ENCODE peak calls at places on chromosomes 2 and 18, in four cellular contexts. W, I, R and G are unnamed samples.

GRCh38 chr18:62631173-62631572 is 84.2 kb upstream of the PHLPP1 start:
- DNase-seq in R (no peak), W (no peak), I (no peak), G (no peak)

GRCh38 chr18:40413160-40413559 is 1541.9 kb upstream of the PIK3C3 start:
- DNase-seq in W (peak; percentile 65), I (no peak), R (no peak), G (peak; percentile 2)

GRCh38 chr2:20613342-20613916 is 37.5 kb downstream of the HS1BP3 start:
- DNase-seq in I (peak; percentile 9), W (no peak), R (peak; percentile 53), G (no peak)

GRCh38 chr2:110713508-110714362 is 18.6 kb upstream of the ACOXL start:
- DNase-seq in R (no peak), I (no peak), W (no peak), G (no peak)

GRCh38 chr2:170582313-170582712 is 132.8 kb upstream of the SP5 start:
- DNase-seq in W (no peak), I (no peak), R (no peak), G (no peak)

GRCh38 chr2:240615830-240616547 is 9.3 kb upstream of the GPR35 start:
- DNase-seq in W (no peak), I (peak; percentile 13), R (peak; percentile 34), G (peak; percentile 73)

GRCh38 chr18:12271376-12272235 is 17.4 kb downstream of the CIDEA start:
- DNase-seq in R (peak; percentile 83), I (no peak), W (peak; percentile 74), G (peak; percentile 80)

GRCh38 chr18:59885579-59886163 is 14.1 kb upstream of the PMAIP1 start:
- DNase-seq in W (no peak), I (no peak), R (no peak), G (no peak)

GRCh38 chr2:237122214-237122666 is 36.6 kb downstream of the COPS8 start:
- DNase-seq in W (peak; percentile 50), R (peak; percentile 73), I (peak; percentile 24), G (peak; percentile 84)

GRCh38 chr2:229714080-229714735 is at the start of gene DNER:
- DNase-seq in W (peak; percentile 80), R (no peak), I (peak; percentile 23), G (peak; percentile 50)

GRCh38 chr2:240362826-240363717 is 72.4 kb upstream of the GPC1 start:
- DNase-seq in I (no peak), R (no peak), W (no peak), G (peak; percentile 46)

GRCh38 chr2:118841450-118841827 is 6.0 kb downstream of the EN1 start:
- DNase-seq in I (no peak), R (no peak), W (no peak), G (no peak)

GRCh38 chr2:169640104-169640503 is 54.1 kb downstream of the CFAP210 start:
- DNase-seq in I (no peak), R (no peak), W (no peak), G (no peak)

GRCh38 chr2:239234151-239234825 is 166.5 kb downstream of the HDAC4 start:
- DNase-seq in R (no peak), I (no peak), W (no peak), G (no peak)